ENCODE peak calls at places on chromosomes 11 and 22, in nine cellular contexts. M is uterus, Q is PC-3, Z is fibroblast of the aortic adventitia, O is psoas muscle, W is DND-41, D is prostate gland, H is body of pancreas, Y is right atrium auricular region. B is an unnamed sample.

GRCh38 chr11:128686745-128687177 is 7.1 kb upstream of the FLI1 start:
- DNase-seq in M (no peak), Q (peak), Z (peak), O (peak), W (no peak), D (no peak), H (peak), Y (no peak), B (peak)

GRCh38 chr22:47645450-47645914 is 883.0 kb downstream of the TBC1D22A start:
- DNase-seq in M (no peak), Q (peak), Z (no peak), O (no peak), W (no peak), D (no peak), H (no peak), Y (no peak), B (no peak)

GRCh38 chr11:126499124-126499752 is 143.8 kb downstream of the ST3GAL4 start:
- DNase-seq in M (no peak), Q (no peak), Z (no peak), O (peak), W (no peak), D (no peak), H (no peak), Y (no peak), B (no peak)

GRCh38 chr11:86245369-86246292 is 1.1 kb downstream of the EED start:
- DNase-seq in M (no peak), Q (no peak), Z (peak), O (no peak), W (peak), D (no peak), H (peak), Y (no peak), B (peak)

GRCh38 chr11:67313125-67313890 is 10.0 kb downstream of the SSH3 start:
- DNase-seq in M (no peak), Q (no peak), Z (no peak), O (no peak), W (no peak), D (no peak), H (no peak), Y (no peak), B (no peak)

GRCh38 chr11:105092255-105093239 is 47.0 kb downstream of the CARD18 start:
- DNase-seq in M (no peak), Q (peak), Z (peak), O (no peak), W (no peak), D (peak), H (no peak), Y (no peak), B (no peak)

GRCh38 chr11:69398529-69399492 is 82.7 kb upstream of the LINC01488 start:
- DNase-seq in M (no peak), Q (no peak), Z (no peak), O (peak), W (no peak), D (no peak), H (peak), Y (no peak), B (no peak)

GRCh38 chr11:94322501-94322900 is 18.1 kb downstream of the IZUMO1R start:
- DNase-seq in M (no peak), Q (no peak), Z (no peak), O (no peak), W (no peak), D (no peak), H (no peak), Y (no peak), B (no peak)

GRCh38 chr11:1656670-1657069 is 27.1 kb downstream of the KRTAP5-5 start:
- DNase-seq in M (no peak), Q (no peak), Z (no peak), O (no peak), W (no peak), D (no peak), H (no peak), Y (no peak), B (no peak)

GRCh38 chr11:67996622-67997459 is 7.1 kb downstream of the UNC93B1 start:
- DNase-seq in M (no peak), Q (peak), Z (no peak), O (peak), W (peak), D (no peak), H (peak), Y (no peak), B (peak)

GRCh38 chr11:67347964-67348749 is 5.2 kb downstream of the POLD4 start:
- DNase-seq in M (no peak), Q (no peak), Z (peak), O (no peak), W (no peak), D (no peak), H (no peak), Y (no peak), B (no peak)

GRCh38 chr11:74276581-74276980 is 34.9 kb downstream of the P4HA3 start:
- DNase-seq in M (no peak), Q (no peak), Z (peak), O (no peak), W (no peak), D (no peak), H (no peak), Y (no peak), B (no peak)

GRCh38 chr11:10450451-10451398 is 4.3 kb upstream of the AMPD3 start:
- DNase-seq in M (no peak), Q (peak), Z (no peak), O (peak), W (no peak), D (peak), H (peak), Y (no peak), B (peak)

GRCh38 chr11:80155412-80156017 is 714.7 kb upstream of the TENM4 start:
- DNase-seq in M (no peak), Q (peak), Z (peak), O (no peak), W (no peak), D (no peak), H (no peak), Y (no peak), B (peak)

GRCh38 chr11:40161855-40162410 is 1297.5 kb downstream of the LRRC4C start:
- DNase-seq in M (no peak), Q (no peak), Z (no peak), O (no peak), W (no peak), D (no peak), H (peak), Y (no peak), B (no peak)

GRCh38 chr11:90242894-90243416 is 20.1 kb upstream of the CHORDC1 start:
- DNase-seq in M (no peak), Q (no peak), Z (no peak), O (no peak), W (no peak), D (no peak), H (no peak), Y (no peak), B (no peak)

GRCh38 chr22:37824674-37825641 is 1.8 kb downstream of the GALR3 start:
- DNase-seq in M (no peak), Q (no peak), Z (peak), O (no peak), W (no peak), D (no peak), H (no peak), Y (no peak), B (peak)

GRCh38 chr11:17387280-17387679 is 1.2 kb downstream of the KCNJ11 start:
- DNase-seq in M (no peak), Q (no peak), Z (no peak), O (no peak), W (no peak), D (no peak), H (no peak), Y (no peak), B (no peak)

GRCh38 chr11:17387811-17388210 is 648 bp downstream of the KCNJ11 start:
- DNase-seq in M (no peak), Q (no peak), Z (no peak), O (peak), W (no peak), D (no peak), H (no peak), Y (no peak), B (no peak)

GRCh38 chr11:17385926-17386325 is 2.5 kb downstream of the KCNJ11 start:
- DNase-seq in M (no peak), Q (no peak), Z (no peak), O (no peak), W (no peak), D (no peak), H (no peak), Y (no peak), B (no peak)

GRCh38 chr11:17385492-17385891 is 3.0 kb downstream of the KCNJ11 start:
- DNase-seq in M (no peak), Q (no peak), Z (no peak), O (peak), W (no peak), D (no peak), H (no peak), Y (no peak), B (no peak)

DNA sequence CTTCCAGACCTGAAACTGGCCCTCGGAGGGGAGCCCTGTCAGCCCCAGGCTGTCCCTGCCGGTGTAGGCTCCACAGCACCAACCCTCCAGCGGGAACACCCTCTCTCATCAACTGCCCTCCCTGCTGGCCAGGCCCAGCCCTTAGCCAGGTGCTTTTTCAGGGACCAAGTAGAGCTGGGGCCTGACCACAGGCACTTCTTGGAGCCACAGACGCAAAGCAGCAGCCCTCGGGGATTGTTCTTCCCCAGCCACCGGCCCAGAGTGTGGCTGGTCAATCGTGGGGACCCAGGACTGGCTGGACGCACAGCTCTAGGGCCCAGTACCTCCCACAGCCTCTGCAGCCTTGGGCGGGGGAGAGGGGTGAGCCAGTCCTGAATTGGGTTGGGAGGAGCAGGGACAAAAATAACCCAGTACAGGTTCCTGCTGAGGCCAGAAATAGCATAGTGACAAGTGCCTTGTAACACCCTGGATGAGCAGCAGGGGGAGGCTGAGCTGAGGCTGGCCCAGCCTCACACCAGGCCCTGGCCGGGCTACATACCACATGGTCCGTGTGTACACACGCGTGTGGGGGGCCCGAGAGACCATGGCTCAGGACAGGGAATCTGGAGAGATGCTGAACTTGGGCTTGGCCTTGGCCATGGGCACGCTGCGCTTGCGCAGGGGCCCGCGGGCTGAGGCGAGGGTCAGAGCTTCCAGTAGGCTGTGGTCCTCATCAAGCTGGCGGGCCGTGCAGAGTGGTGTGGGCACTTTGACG is 2.0 kb downstream of the KCNJ11 start:
- DNase-seq in M (peak), Q (peak), Z (peak), O (peak), W (peak), D (no peak), H (peak), Y (no peak), B (peak)
- H3K4me3 ChIP-seq in M (no peak), Q (no peak), Z (no peak), O (peak), W (peak), D (no peak), H (no peak), Y (peak), B (no peak)

DNA sequence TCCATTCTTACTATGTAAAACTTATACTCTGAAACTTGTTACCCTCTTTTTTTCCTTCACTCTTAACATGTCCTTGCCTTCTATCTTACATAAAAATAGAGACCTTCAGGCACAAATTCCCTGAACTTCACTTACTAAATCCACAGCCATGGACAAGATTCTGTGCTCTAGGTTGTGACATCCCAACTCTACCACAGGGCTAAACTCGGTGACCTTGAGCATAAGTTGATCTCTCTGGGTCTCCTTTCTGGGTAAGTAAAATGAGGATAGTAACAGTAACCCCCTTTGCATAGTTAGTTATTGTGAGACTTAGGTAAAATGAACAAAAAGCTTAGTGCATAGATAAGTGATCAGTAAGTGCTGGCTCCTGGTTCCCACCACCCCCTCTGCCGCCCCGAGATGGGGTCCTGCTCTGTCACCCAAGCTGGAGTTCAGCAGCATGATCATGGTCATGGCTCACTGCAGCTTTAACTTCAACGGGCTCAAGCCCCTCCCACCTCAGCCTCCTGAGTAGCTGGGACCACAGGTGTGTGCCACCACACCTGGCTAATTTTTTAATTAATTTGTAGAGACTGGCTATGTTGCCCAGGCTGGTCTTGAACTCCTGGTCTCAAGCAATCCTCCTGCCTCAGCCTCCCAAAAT is 20.1 kb downstream of the C11orf58 start:
- DNase-seq in M (no peak), Q (no peak), Z (no peak), O (no peak), W (no peak), D (no peak), H (no peak), Y (no peak), B (no peak)
- TF ChIP-seq CTCF in M (no peak), Q (no peak), Z (no peak), O (no peak), W (no peak), D (no peak), H (no peak), Y (no peak), B (no peak)

GRCh38 chr22:23218867-23219251 is 38.5 kb downstream of the BCR start:
- DNase-seq in M (no peak), Q (no peak), Z (no peak), O (no peak), W (peak), D (no peak), H (peak), Y (no peak), B (peak)
- H3K4me3 ChIP-seq in M (no peak), Q (no peak), Z (no peak), O (no peak), W (peak), D (no peak), H (no peak), Y (no peak), B (no peak)

DNA sequence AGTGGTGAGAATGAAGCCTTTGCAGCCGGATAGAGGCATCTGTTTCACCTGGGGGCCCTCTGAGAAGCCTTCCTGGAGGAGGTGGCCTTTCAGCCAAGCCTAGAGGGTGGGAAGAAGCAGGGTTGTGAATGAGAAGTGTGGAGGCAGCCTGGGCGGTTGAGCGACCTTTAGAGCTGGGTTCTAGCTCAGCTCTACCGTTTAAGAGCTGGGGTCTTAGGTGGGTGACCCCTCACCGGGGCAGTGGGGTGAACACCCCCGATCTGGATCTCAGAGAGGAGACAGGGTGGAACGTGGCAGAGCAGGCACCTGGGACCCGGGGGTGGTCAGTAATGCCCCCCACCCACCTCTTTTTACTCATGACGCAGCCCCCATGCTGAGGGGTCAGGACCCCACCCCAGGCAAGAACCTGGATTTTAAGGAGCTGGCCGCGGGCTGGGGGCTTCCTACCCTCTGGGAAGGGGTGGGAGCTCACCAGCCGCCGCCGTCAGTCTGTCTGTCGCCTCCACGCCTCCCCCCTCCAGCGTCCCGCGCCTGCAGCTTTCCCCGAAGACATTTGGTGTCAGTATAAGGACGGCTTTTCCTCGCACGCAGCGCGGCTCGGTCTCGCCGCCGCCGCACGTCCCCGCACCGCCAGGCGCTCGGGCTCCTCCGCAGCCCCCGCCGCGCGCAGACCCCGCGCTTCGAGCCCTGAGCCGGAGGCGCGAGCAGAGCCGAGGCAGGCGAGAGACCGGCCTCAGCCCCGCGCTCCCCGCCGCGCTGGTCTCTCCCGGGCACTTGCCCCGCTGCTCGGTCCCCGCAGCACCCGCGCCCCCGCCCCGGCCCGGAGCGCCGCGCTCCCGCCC is 13.4 kb upstream of the CACNA1I start:
- DNase-seq in M (no peak), Q (no peak), Z (no peak), O (no peak), W (no peak), D (no peak), H (no peak), Y (no peak), B (no peak)
- TF ChIP-seq CTCF in M (no peak), Q (no peak), Z (no peak), O (no peak), W (no peak), D (peak), H (peak), Y (no peak), B (no peak)

DNA sequence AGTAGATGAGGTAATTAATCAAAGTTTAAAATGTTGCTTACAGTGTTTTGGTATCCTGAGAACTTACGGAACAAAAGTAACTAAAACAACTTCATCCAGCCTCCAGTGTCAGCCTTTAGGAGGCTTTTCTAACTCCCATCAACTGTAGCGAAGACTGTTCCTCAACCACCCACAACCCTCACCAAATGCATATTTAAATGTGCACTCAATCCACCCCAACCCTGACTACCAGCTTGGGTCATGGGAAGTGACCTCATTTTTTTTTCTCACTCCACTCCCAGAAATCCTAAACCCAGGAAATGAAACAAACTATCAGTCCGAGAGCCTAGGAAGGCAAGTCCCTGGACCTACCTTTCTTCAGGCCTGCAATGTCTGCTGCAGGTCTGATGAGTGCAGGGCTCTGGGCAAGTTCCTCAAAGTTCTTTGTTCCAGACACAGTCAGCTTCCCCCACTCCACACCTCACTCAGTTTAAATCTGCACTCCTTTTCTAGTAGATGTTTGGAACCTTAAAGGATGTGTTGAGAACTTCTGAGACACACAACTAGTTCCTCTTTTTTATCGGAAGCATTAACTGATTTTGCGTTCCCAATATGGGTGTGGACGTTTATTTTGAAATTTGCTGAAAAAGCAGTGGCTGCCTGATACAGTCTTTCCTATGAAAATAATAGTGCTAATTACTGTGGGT is at the start of gene MS4A4E:
- DNase-seq in M (no peak), Q (no peak), Z (no peak), O (no peak), W (no peak), D (no peak), H (no peak), Y (no peak), B (no peak)
- H3K4me3 ChIP-seq in M (no peak), Q (no peak), Z (no peak), O (no peak), W (no peak), D (no peak), H (no peak), Y (no peak), B (no peak)

B was measured in GM12865.